ENCODE peak calls at places on chromosomes 12 and 14, in six cellular contexts. One of them, this sample, is unnamed.

GRCh38 chr12:54980341-54980740 is 4.2 kb downstream of the TESPA1 start:
- DNase-seq in MM.1S: no peak
- DNase-seq in prostate gland: no peak
- DNase-seq in ovary: no peak
- DNase-seq in right lobe of liver: no peak
- DNase-seq in fibroblast of the aortic adventitia: no peak
- DNase-seq in this sample: no peak

GRCh38 chr14:90408713-90409112 is 11.9 kb downstream of the CALM1 start:
- DNase-seq in MM.1S: no peak
- DNase-seq in prostate gland: no peak
- DNase-seq in ovary: no peak
- DNase-seq in right lobe of liver: no peak
- DNase-seq in fibroblast of the aortic adventitia: no peak
- DNase-seq in this sample: no peak

GRCh38 chr14:20998674-20999366 is at the start of gene SLC39A2:
- DNase-seq in MM.1S: no peak
- DNase-seq in prostate gland: peak; percentile 65
- DNase-seq in ovary: no peak
- DNase-seq in right lobe of liver: no peak
- DNase-seq in fibroblast of the aortic adventitia: peak; percentile 73
- DNase-seq in this sample: peak; percentile 95

GRCh38 chr14:64572721-64573508 is 23.2 kb downstream of the PPP1R36 start:
- DNase-seq in MM.1S: no peak
- DNase-seq in prostate gland: no peak
- DNase-seq in ovary: no peak
- DNase-seq in right lobe of liver: no peak
- DNase-seq in fibroblast of the aortic adventitia: no peak
- DNase-seq in this sample: no peak

GRCh38 chr12:104448475-104448874 is 8.3 kb upstream of the CHST11 start:
- DNase-seq in MM.1S: no peak
- DNase-seq in prostate gland: no peak
- DNase-seq in ovary: no peak
- DNase-seq in right lobe of liver: no peak
- DNase-seq in fibroblast of the aortic adventitia: no peak
- DNase-seq in this sample: no peak

GRCh38 chr12:6090786-6091185 is 33.7 kb downstream of the VWF start:
- DNase-seq in MM.1S: no peak
- DNase-seq in prostate gland: no peak
- DNase-seq in ovary: no peak
- DNase-seq in right lobe of liver: peak; percentile 42
- DNase-seq in fibroblast of the aortic adventitia: peak; percentile 82
- DNase-seq in this sample: peak; percentile 58

GRCh38 chr14:68103841-68104240 is 284.3 kb downstream of the RAD51B start:
- DNase-seq in MM.1S: no peak
- DNase-seq in prostate gland: peak; percentile 16
- DNase-seq in ovary: no peak
- DNase-seq in right lobe of liver: no peak
- DNase-seq in fibroblast of the aortic adventitia: no peak
- DNase-seq in this sample: peak; percentile 23

GRCh38 chr14:73785336-73785833 is 66.2 kb upstream of the PTGR2 start:
- DNase-seq in MM.1S: no peak
- DNase-seq in prostate gland: no peak
- DNase-seq in ovary: no peak
- DNase-seq in right lobe of liver: no peak
- DNase-seq in fibroblast of the aortic adventitia: peak; percentile 91
- DNase-seq in this sample: peak; percentile 50

GRCh38 chr12:57611116-57611809 is at the start of gene ARHGEF25:
- DNase-seq in MM.1S: peak; percentile 19
- DNase-seq in prostate gland: peak; percentile 46
- DNase-seq in ovary: peak; percentile 76
- DNase-seq in right lobe of liver: no peak
- DNase-seq in fibroblast of the aortic adventitia: peak; percentile 37
- DNase-seq in this sample: no peak

GRCh38 chr14:20707622-20708021 is 19.1 kb downstream of the ANG start:
- DNase-seq in MM.1S: no peak
- DNase-seq in prostate gland: peak; percentile 50
- DNase-seq in ovary: no peak
- DNase-seq in right lobe of liver: no peak
- DNase-seq in fibroblast of the aortic adventitia: peak; percentile 45
- DNase-seq in this sample: peak; percentile 82

GRCh38 chr12:22042981-22043669 is 2.9 kb upstream of the CMAS start:
- DNase-seq in MM.1S: no peak
- DNase-seq in prostate gland: no peak
- DNase-seq in ovary: no peak
- DNase-seq in right lobe of liver: no peak
- DNase-seq in fibroblast of the aortic adventitia: peak; percentile 60
- DNase-seq in this sample: peak; percentile 85

GRCh38 chr12:100234166-100234565 is 32.7 kb downstream of the DEPDC4 start:
- DNase-seq in MM.1S: no peak
- DNase-seq in prostate gland: no peak
- DNase-seq in ovary: no peak
- DNase-seq in right lobe of liver: no peak
- DNase-seq in fibroblast of the aortic adventitia: peak; percentile 60
- DNase-seq in this sample: peak; percentile 61

GRCh38 chr12:48937170-48937569 is 11.9 kb upstream of the FKBP11 start:
- DNase-seq in MM.1S: no peak
- DNase-seq in prostate gland: no peak
- DNase-seq in ovary: no peak
- DNase-seq in right lobe of liver: no peak
- DNase-seq in fibroblast of the aortic adventitia: no peak
- DNase-seq in this sample: no peak

GRCh38 chr12:113049976-113050742 is 6.4 kb upstream of the DTX1 start:
- DNase-seq in MM.1S: no peak
- DNase-seq in prostate gland: no peak
- DNase-seq in ovary: no peak
- DNase-seq in right lobe of liver: no peak
- DNase-seq in fibroblast of the aortic adventitia: no peak
- DNase-seq in this sample: peak; percentile 34

GRCh38 chr14:104399432-104400155 is 180.0 kb upstream of the C14orf180 start:
- DNase-seq in MM.1S: no peak
- DNase-seq in prostate gland: no peak
- DNase-seq in ovary: no peak
- DNase-seq in right lobe of liver: no peak
- DNase-seq in fibroblast of the aortic adventitia: no peak
- DNase-seq in this sample: no peak

GRCh38 chr12:25992026-25992782 is 33.7 kb downstream of the RASSF8 start:
- DNase-seq in MM.1S: no peak
- DNase-seq in prostate gland: no peak
- DNase-seq in ovary: no peak
- DNase-seq in right lobe of liver: no peak
- DNase-seq in fibroblast of the aortic adventitia: no peak
- DNase-seq in this sample: peak; percentile 80

GRCh38 chr12:38056701-38057689 is 259.6 kb upstream of the ALG10B start:
- DNase-seq in MM.1S: no peak
- DNase-seq in prostate gland: no peak
- DNase-seq in ovary: no peak
- DNase-seq in right lobe of liver: no peak
- DNase-seq in fibroblast of the aortic adventitia: no peak
- DNase-seq in this sample: peak; percentile 64

GRCh38 chr14:69858801-69859200 is 20.4 kb upstream of the SMOC1 start:
- DNase-seq in MM.1S: no peak
- DNase-seq in prostate gland: no peak
- DNase-seq in ovary: no peak
- DNase-seq in right lobe of liver: no peak
- DNase-seq in fibroblast of the aortic adventitia: no peak
- DNase-seq in this sample: no peak

GRCh38 chr12:75505706-75506312 is 5.6 kb downstream of the KRR1 start:
- DNase-seq in MM.1S: peak; percentile 43
- DNase-seq in prostate gland: no peak
- DNase-seq in ovary: no peak
- DNase-seq in right lobe of liver: no peak
- DNase-seq in fibroblast of the aortic adventitia: peak; percentile 74
- DNase-seq in this sample: peak; percentile 51

GRCh38 chr14:66662374-66662773 is 154.4 kb downstream of the GPHN start:
- DNase-seq in MM.1S: no peak
- DNase-seq in prostate gland: no peak
- DNase-seq in ovary: no peak
- DNase-seq in right lobe of liver: no peak
- DNase-seq in fibroblast of the aortic adventitia: peak; percentile 33
- DNase-seq in this sample: peak; percentile 28

GRCh38 chr12:56324196-56324595 is 8.4 kb upstream of the CNPY2 start:
- DNase-seq in MM.1S: no peak
- DNase-seq in prostate gland: no peak
- DNase-seq in ovary: no peak
- DNase-seq in right lobe of liver: no peak
- DNase-seq in fibroblast of the aortic adventitia: no peak
- DNase-seq in this sample: no peak

GRCh38 chr14:63710497-63710896 is 17.4 kb downstream of the SGPP1 start:
- DNase-seq in MM.1S: no peak
- DNase-seq in prostate gland: no peak
- DNase-seq in ovary: no peak
- DNase-seq in right lobe of liver: no peak
- DNase-seq in fibroblast of the aortic adventitia: no peak
- DNase-seq in this sample: no peak

GRCh38 chr14:28671425-28671824 is 95.2 kb upstream of the FOXG1 start:
- DNase-seq in MM.1S: no peak
- DNase-seq in prostate gland: no peak
- DNase-seq in ovary: no peak
- DNase-seq in right lobe of liver: no peak
- DNase-seq in fibroblast of the aortic adventitia: peak; percentile 61
- DNase-seq in this sample: peak; percentile 65

GRCh38 chr12:103093499-103094106 is 136.1 kb downstream of the ASCL1 start:
- DNase-seq in MM.1S: no peak
- DNase-seq in prostate gland: no peak
- DNase-seq in ovary: no peak
- DNase-seq in right lobe of liver: peak; percentile 45
- DNase-seq in fibroblast of the aortic adventitia: no peak
- DNase-seq in this sample: peak; percentile 1

GRCh38 chr14:98741523-98741922 is 530.5 kb downstream of the BCL11B start:
- DNase-seq in MM.1S: no peak
- DNase-seq in prostate gland: no peak
- DNase-seq in ovary: no peak
- DNase-seq in right lobe of liver: no peak
- DNase-seq in fibroblast of the aortic adventitia: no peak
- DNase-seq in this sample: no peak

GRCh38 chr12:12518919-12519318 is 43.7 kb downstream of the DUSP16 start:
- DNase-seq in MM.1S: no peak
- DNase-seq in prostate gland: no peak
- DNase-seq in ovary: no peak
- DNase-seq in right lobe of liver: no peak
- DNase-seq in fibroblast of the aortic adventitia: no peak
- DNase-seq in this sample: no peak

GRCh38 chr12:53223391-53224267 is 8.4 kb downstream of the RARG start:
- DNase-seq in MM.1S: no peak
- DNase-seq in prostate gland: no peak
- DNase-seq in ovary: peak; percentile 35
- DNase-seq in right lobe of liver: no peak
- DNase-seq in fibroblast of the aortic adventitia: peak; percentile 61
- DNase-seq in this sample: peak; percentile 67

GRCh38 chr12:106122004-106122403 is 16.8 kb downstream of the NUAK1 start:
- DNase-seq in MM.1S: no peak
- DNase-seq in prostate gland: no peak
- DNase-seq in ovary: no peak
- DNase-seq in right lobe of liver: no peak
- DNase-seq in fibroblast of the aortic adventitia: no peak
- DNase-seq in this sample: no peak

GRCh38 chr14:72178517-72178916 is 246.3 kb downstream of the RGS6 start:
- DNase-seq in MM.1S: no peak
- DNase-seq in prostate gland: no peak
- DNase-seq in ovary: no peak
- DNase-seq in right lobe of liver: no peak
- DNase-seq in fibroblast of the aortic adventitia: no peak
- DNase-seq in this sample: no peak
- TF ChIP-seq CTCF in MM.1S: no peak
- TF ChIP-seq CTCF in prostate gland: no peak
- TF ChIP-seq CTCF in ovary: no peak
- TF ChIP-seq CTCF in right lobe of liver: no peak
- TF ChIP-seq CTCF in fibroblast of the aortic adventitia: no peak
- TF ChIP-seq CTCF in this sample: no peak

GRCh38 chr12:74415633-74416032 is 122.0 kb upstream of the ATXN7L3B start:
- DNase-seq in MM.1S: peak; percentile 53
- DNase-seq in prostate gland: no peak
- DNase-seq in ovary: no peak
- DNase-seq in right lobe of liver: no peak
- DNase-seq in fibroblast of the aortic adventitia: peak; percentile 22
- DNase-seq in this sample: peak; percentile 52
- TF ChIP-seq CTCF in MM.1S: peak; percentile 51
- TF ChIP-seq CTCF in prostate gland: no peak
- TF ChIP-seq CTCF in ovary: no peak
- TF ChIP-seq CTCF in right lobe of liver: peak; percentile 35
- TF ChIP-seq CTCF in fibroblast of the aortic adventitia: peak; percentile 58
- TF ChIP-seq CTCF in this sample: peak; percentile 76

GRCh38 chr12:118140825-118141224 is 4.9 kb downstream of the PEBP1 start:
- DNase-seq in MM.1S: no peak
- DNase-seq in prostate gland: no peak
- DNase-seq in ovary: no peak
- DNase-seq in right lobe of liver: no peak
- DNase-seq in fibroblast of the aortic adventitia: no peak
- DNase-seq in this sample: no peak

GRCh38 chr12:118137148-118137678 is 1.3 kb downstream of the PEBP1 start:
- DNase-seq in MM.1S: no peak
- DNase-seq in prostate gland: no peak
- DNase-seq in ovary: no peak
- DNase-seq in right lobe of liver: peak; percentile 42
- DNase-seq in fibroblast of the aortic adventitia: no peak
- DNase-seq in this sample: no peak

GRCh38 chr12:118136559-118137003 is 657 bp downstream of the PEBP1 start:
- DNase-seq in MM.1S: peak; percentile 18
- DNase-seq in prostate gland: peak; percentile 26
- DNase-seq in ovary: peak; percentile 38
- DNase-seq in right lobe of liver: peak; percentile 92
- DNase-seq in fibroblast of the aortic adventitia: peak; percentile 55
- DNase-seq in this sample: peak; percentile 55

DNA sequence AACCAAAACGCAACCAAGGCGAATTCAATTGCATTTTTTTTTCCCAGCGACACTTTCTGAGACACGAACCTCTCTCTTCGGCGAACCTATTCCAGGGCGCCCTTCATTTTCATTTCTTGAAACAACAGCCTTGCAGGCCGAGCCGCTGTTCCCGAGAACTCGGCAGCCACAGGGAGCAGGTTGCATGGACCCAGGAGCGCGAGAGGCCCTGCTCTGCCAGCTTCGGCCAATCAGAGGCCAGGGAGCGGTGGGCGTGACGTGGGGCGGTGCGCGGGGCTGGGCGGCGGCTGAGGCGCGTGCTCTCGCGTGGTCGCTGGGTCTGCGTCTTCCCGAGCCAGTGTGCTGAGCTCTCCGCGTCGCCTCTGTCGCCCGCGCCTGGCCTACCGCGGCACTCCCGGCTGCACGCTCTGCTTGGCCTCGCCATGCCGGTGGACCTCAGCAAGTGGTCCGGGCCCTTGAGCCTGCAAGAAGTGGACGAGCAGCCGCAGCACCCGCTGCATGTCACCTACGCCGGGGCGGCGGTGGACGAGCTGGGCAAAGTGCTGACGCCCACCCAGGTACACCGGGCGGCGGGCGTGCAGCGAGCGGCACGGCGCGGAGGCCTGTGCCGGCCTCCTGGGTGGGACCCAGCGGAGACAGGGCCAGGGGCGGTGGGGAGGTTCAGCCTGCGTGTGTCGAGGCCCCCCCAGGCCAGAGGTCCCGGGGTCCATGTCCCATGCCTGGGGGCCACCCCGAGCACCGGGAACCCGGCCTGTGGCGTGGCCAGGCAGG is at the start of gene PEBP1:
- DNase-seq in MM.1S: peak; percentile 76
- DNase-seq in prostate gland: peak; percentile 96
- DNase-seq in ovary: peak; percentile 93
- DNase-seq in right lobe of liver: peak; percentile 99
- DNase-seq in fibroblast of the aortic adventitia: peak; percentile 87
- DNase-seq in this sample: peak; percentile 95
- TF ChIP-seq CTCF in MM.1S: no peak
- TF ChIP-seq CTCF in prostate gland: no peak
- TF ChIP-seq CTCF in ovary: no peak
- TF ChIP-seq CTCF in right lobe of liver: no peak
- TF ChIP-seq CTCF in fibroblast of the aortic adventitia: no peak
- TF ChIP-seq CTCF in this sample: no peak

GRCh38 chr12:1544991-1545700 is 49.2 kb downstream of the FBXL14 start:
- DNase-seq in MM.1S: no peak
- DNase-seq in prostate gland: no peak
- DNase-seq in ovary: no peak
- DNase-seq in right lobe of liver: no peak
- DNase-seq in fibroblast of the aortic adventitia: peak; percentile 67
- DNase-seq in this sample: no peak
- TF ChIP-seq CTCF in MM.1S: no peak
- TF ChIP-seq CTCF in prostate gland: no peak
- TF ChIP-seq CTCF in ovary: no peak
- TF ChIP-seq CTCF in right lobe of liver: peak; percentile 45
- TF ChIP-seq CTCF in fibroblast of the aortic adventitia: peak; percentile 42
- TF ChIP-seq CTCF in this sample: no peak